ENCODE peak calls at places on chromosomes 13 and 19, in four cellular contexts. F is tibial nerve, W is nephron progenitor cell, J is body of pancreas. E is an unnamed sample.

GRCh38 chr19:40143612-40144011 is 47.6 kb upstream of the MAP3K10 start:
- DNase-seq in F (no peak), W (no peak), J (peak; percentile 6), E (no peak)

GRCh38 chr13:46607768-46608553 is 55.0 kb downstream of the LRCH1 start:
- DNase-seq in F (no peak), W (peak; percentile 8), J (no peak), E (peak; percentile 46)

GRCh38 chr19:4844348-4845179 is 13.1 kb upstream of the TICAM1 start:
- DNase-seq in F (no peak), W (no peak), J (peak; percentile 43), E (no peak)

GRCh38 chr19:31270897-31271568 is 78.2 kb downstream of the TSHZ3 start:
- DNase-seq in F (no peak), W (peak; percentile 35), J (no peak), E (no peak)

GRCh38 chr13:109628251-109628699 is 158.1 kb downstream of the IRS2 start:
- DNase-seq in F (no peak), W (no peak), J (no peak), E (no peak)

GRCh38 chr19:19224852-19225494 is 13.2 kb downstream of the NCAN start:
- DNase-seq in F (no peak), W (peak; percentile 81), J (peak; percentile 78), E (peak; percentile 81)

GRCh38 chr19:30880551-30880950 is 468.7 kb downstream of the TSHZ3 start:
- DNase-seq in F (no peak), W (no peak), J (no peak), E (no peak)

GRCh38 chr19:28333909-28334308 is 879.0 kb downstream of the UQCRFS1 start:
- DNase-seq in F (no peak), W (no peak), J (no peak), E (no peak)

GRCh38 chr19:18202759-18203407 is 959 bp downstream of the RAB3A start:
- DNase-seq in F (no peak), W (peak; percentile 57), J (peak; percentile 16), E (no peak)

GRCh38 chr13:110289661-110290060 is 17.3 kb downstream of the COL4A1 start:
- DNase-seq in F (no peak), W (no peak), J (no peak), E (no peak)

GRCh38 chr19:54248016-54248601 is 5.5 kb upstream of the LILRA6 start:
- DNase-seq in F (no peak), W (no peak), J (peak; percentile 64), E (no peak)

GRCh38 chr19:10052602-10053360 is 33.3 kb upstream of the SHFL start:
- DNase-seq in F (no peak), W (no peak), J (peak; percentile 72), E (no peak)

GRCh38 chr19:918481-919156 is 1.5 kb downstream of the KISS1R start:
- DNase-seq in F (no peak), W (peak; percentile 38), J (no peak), E (peak; percentile 13)

GRCh38 chr19:57560049-57560491 is 407 bp upstream of the ZNF550 start:
- DNase-seq in F (no peak), W (no peak), J (no peak), E (no peak)

GRCh38 chr13:33016414-33017409 is at the start of gene KL:
- DNase-seq in F (peak; percentile 22), W (peak; percentile 47), J (peak; percentile 9), E (peak; percentile 26)

GRCh38 chr19:1373534-1374249 is 10.0 kb upstream of the NDUFS7 start:
- DNase-seq in F (no peak), W (no peak), J (peak; percentile 76), E (no peak)

GRCh38 chr13:34076943-34077703 is 259.2 kb downstream of the RFC3 start:
- DNase-seq in F (no peak), W (no peak), J (no peak), E (no peak)

GRCh38 chr19:43672061-43672679 is 2.2 kb upstream of the PLAUR start:
- DNase-seq in F (no peak), W (no peak), J (no peak), E (peak; percentile 32)

GRCh38 chr19:51688665-51689571 is 4.2 kb upstream of the SPACA6 start:
- DNase-seq in F (peak; percentile 74), W (peak; percentile 77), J (peak; percentile 87), E (peak; percentile 96)

GRCh38 chr19:50155520-50156109 is 7.5 kb downstream of the IZUMO2 start:
- DNase-seq in F (no peak), W (no peak), J (no peak), E (no peak)

GRCh38 chr19:15330801-15331418 is 1.4 kb downstream of the BRD4 start:
- DNase-seq in F (no peak), W (no peak), J (peak; percentile 35), E (no peak)

GRCh38 chr13:78325585-78325984 is 277.8 kb downstream of the POU4F1 start:
- DNase-seq in F (no peak), W (no peak), J (no peak), E (no peak)

GRCh38 chr19:30046522-30046921 is 104.5 kb downstream of the URI1 start:
- DNase-seq in F (no peak), W (no peak), J (no peak), E (no peak)

GRCh38 chr19:40413291-40413994 is at the start of gene PRX:
- DNase-seq in F (no peak), W (peak; percentile 60), J (no peak), E (no peak)

GRCh38 chr19:14507704-14508246 is 10.4 kb downstream of the DNAJB1 start:
- DNase-seq in F (no peak), W (no peak), J (no peak), E (peak; percentile 68)

GRCh38 chr13:46295531-46296464 is 84.1 kb downstream of the LRRC63 start:
- DNase-seq in F (no peak), W (no peak), J (peak; percentile 52), E (no peak)

GRCh38 chr13:98873377-98874028 is 104.4 kb downstream of the DOCK9 start:
- DNase-seq in F (no peak), W (no peak), J (no peak), E (no peak)

GRCh38 chr13:98866882-98867281 is 111.0 kb downstream of the DOCK9 start:
- DNase-seq in F (no peak), W (no peak), J (no peak), E (no peak)

GRCh38 chr13:98868932-98869331 is 108.9 kb downstream of the DOCK9 start:
- DNase-seq in F (no peak), W (no peak), J (no peak), E (no peak)

GRCh38 chr13:98871727-98872126 is 106.1 kb downstream of the DOCK9 start:
- DNase-seq in F (no peak), W (no peak), J (no peak), E (no peak)

GRCh38 chr13:98869408-98870090 is 108.3 kb downstream of the DOCK9 start:
- DNase-seq in F (no peak), W (no peak), J (no peak), E (no peak)
- TF ChIP-seq CTCF in F (no peak), W (no peak), J (no peak), E (no peak)

GRCh38 chr13:76245920-76246319 is 609.8 kb downstream of the LMO7 start:
- DNase-seq in F (no peak), W (no peak), J (no peak), E (no peak)

GRCh38 chr13:76245216-76245615 is 609.1 kb downstream of the LMO7 start:
- DNase-seq in F (no peak), W (no peak), J (no peak), E (no peak)

GRCh38 chr13:76250211-76250610 is 614.1 kb downstream of the LMO7 start:
- DNase-seq in F (no peak), W (no peak), J (no peak), E (no peak)
- TF ChIP-seq CTCF in F (no peak), W (no peak), J (no peak), E (no peak)

GRCh38 chr19:45779231-45780145 is 2.8 kb downstream of the DMPK start:
- DNase-seq in F (peak; percentile 88), W (peak; percentile 99), J (peak; percentile 96), E (peak; percentile 41)
- TF ChIP-seq CTCF in F (peak; percentile 56), W (peak; percentile 72), J (peak; percentile 86), E (no peak)

DNA sequence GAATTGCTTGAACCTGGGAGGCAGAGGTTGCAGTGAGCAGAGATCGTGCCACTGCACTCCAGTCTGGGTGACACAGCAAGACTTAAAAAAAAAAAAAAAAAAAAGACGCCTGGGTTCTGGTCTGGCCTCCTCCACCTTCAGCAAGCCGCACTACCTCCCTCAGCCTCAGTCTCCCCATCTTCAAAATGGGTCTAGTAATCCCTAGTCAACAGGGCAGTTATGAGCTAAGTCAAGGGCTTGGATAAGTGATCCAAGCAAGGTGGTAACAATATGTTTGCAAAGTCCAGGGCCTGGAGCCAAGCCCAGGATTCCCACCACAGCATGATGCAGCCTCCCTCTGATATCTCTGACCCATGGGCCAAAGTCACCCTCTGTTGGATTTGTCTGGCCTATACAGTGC is 4.4 kb downstream of the KDELR1 start:
- DNase-seq in F (no peak), W (no peak), J (no peak), E (no peak)
- TF ChIP-seq CTCF in F (no peak), W (no peak), J (no peak), E (no peak)

E was measured in Calu3.